ENCODE peak calls at places on chromosomes 13 and 19, in four cellular contexts. G is uterus, F is IMR-90, S is BE2C. J is an unnamed sample. For H3K4me1, H3K36me3 and H3K9me3, the result is how much of the 10 kb centered on the place peaks cover.

GRCh38 chr13:38686635-38687245 is at the start of gene FREM2:
- DNase-seq in G (peak), F (no peak), S (no peak), J (peak)

GRCh38 chr13:74841123-74841522 is 640.8 kb downstream of the TBC1D4 start:
- DNase-seq in G (no peak), F (no peak), S (no peak), J (no peak)

GRCh38 chr13:20442798-20443381 is 82.8 kb downstream of the CRYL1 start:
- DNase-seq in G (no peak), F (no peak), S (no peak), J (no peak)

GRCh38 chr19:6324757-6325156 is 8.7 kb downstream of the ACER1 start:
- DNase-seq in G (no peak), F (no peak), S (no peak), J (no peak)

GRCh38 chr13:42017264-42017663 is 31.2 kb upstream of the DGKH start:
- DNase-seq in G (no peak), F (no peak), S (no peak), J (no peak)

GRCh38 chr19:4354897-4355296 is 11.5 kb downstream of the MPND start:
- DNase-seq in G (no peak), F (no peak), S (no peak), J (no peak)

GRCh38 chr19:45126654-45127053 is 33.7 kb downstream of the PPP1R37 start:
- DNase-seq in G (no peak), F (no peak), S (no peak), J (no peak)

GRCh38 chr19:39631178-39631577 is 24.5 kb upstream of the LGALS16 start:
- DNase-seq in G (no peak), F (no peak), S (no peak), J (no peak)

GRCh38 chr19:49333426-49334288 is 1.5 kb upstream of the CD37 start:
- DNase-seq in G (no peak), F (peak), S (no peak), J (no peak)

GRCh38 chr19:16446108-16447014 is 25.4 kb downstream of the EPS15L1 start:
- DNase-seq in G (no peak), F (peak), S (no peak), J (no peak)

GRCh38 chr13:51826606-51827005 is 18.4 kb downstream of the TMEM272 start:
- DNase-seq in G (peak), F (no peak), S (no peak), J (no peak)

GRCh38 chr19:54388001-54388802 is 23.5 kb upstream of the LAIR1 start:
- DNase-seq in G (no peak), F (no peak), S (no peak), J (no peak)

GRCh38 chr13:57644106-57644505 is 12.6 kb downstream of the PCDH17 start:
- DNase-seq in G (no peak), F (no peak), S (no peak), J (no peak)

GRCh38 chr19:1169921-1170885 is 3.9 kb downstream of the SBNO2 start:
- DNase-seq in G (peak), F (peak), S (peak), J (no peak)

GRCh38 chr13:75762066-75762937 is 126.2 kb downstream of the LMO7 start:
- DNase-seq in G (no peak), F (peak), S (no peak), J (no peak)

GRCh38 chr19:43623889-43624670 is 4.7 kb upstream of the ZNF428 start:
- DNase-seq in G (no peak), F (no peak), S (peak), J (no peak)

GRCh38 chr19:7899751-7900352 is 3.8 kb upstream of the MAP2K7 start:
- DNase-seq in G (no peak), F (no peak), S (peak), J (no peak)

GRCh38 chr19:12642506-12642905 is 24.0 kb downstream of the MAN2B1 start:
- DNase-seq in G (no peak), F (no peak), S (no peak), J (no peak)

GRCh38 chr13:65470781-65471180 is 1759.4 kb downstream of the PCDH9 start:
- DNase-seq in G (no peak), F (peak), S (no peak), J (no peak)

GRCh38 chr19:49488863-49489537 is 1.6 kb downstream of the RPL13A start:
- DNase-seq in G (no peak), F (no peak), S (no peak), J (peak)

GRCh38 chr13:101267656-101268055 is 148.7 kb downstream of the NALCN start:
- DNase-seq in G (no peak), F (no peak), S (no peak), J (no peak)

GRCh38 chr13:21020176-21020575 is 41.2 kb downstream of the LATS2 start:
- DNase-seq in G (no peak), F (no peak), S (no peak), J (no peak)

GRCh38 chr19:37980419-37980975 is 73.5 kb downstream of the SIPA1L3 start:
- DNase-seq in G (no peak), F (no peak), S (no peak), J (no peak)

GRCh38 chr19:37936166-37936565 is 29.2 kb downstream of the SIPA1L3 start:
- DNase-seq in G (no peak), F (no peak), S (no peak), J (no peak)

GRCh38 chr13:53784331-53784730 is 755.7 kb downstream of the OLFM4 start:
- DNase-seq in G (no peak), F (no peak), S (no peak), J (no peak)

GRCh38 chr13:71786815-71787214 is 80.2 kb downstream of the DACH1 start:
- DNase-seq in G (no peak), F (no peak), S (no peak), J (peak)

GRCh38 chr13:35549481-35549880 is 73.0 kb upstream of the MAB21L1 start:
- DNase-seq in G (no peak), F (peak), S (peak), J (no peak)

GRCh38 chr13:40665061-40665753 is 1.2 kb downstream of the FOXO1 start:
- DNase-seq in G (peak), F (no peak), S (peak), J (peak)

GRCh38 chr19:3494051-3494450 is 6.4 kb downstream of the DOHH start:
- DNase-seq in G (no peak), F (no peak), S (peak), J (no peak)

GRCh38 chr13:27450921-27451461 is 627 bp upstream of the MTIF3 start:
- DNase-seq in G (peak), F (peak), S (peak), J (no peak)

GRCh38 chr13:91162180-91162579 is 185.3 kb upstream of the MIR17HG start:
- DNase-seq in G (no peak), F (no peak), S (no peak), J (no peak)

GRCh38 chr13:64293923-64294322 is 2878.3 kb upstream of the PCDH20 start:
- DNase-seq in G (no peak), F (peak), S (no peak), J (no peak)

GRCh38 chr19:15236886-15237285 is 4.6 kb upstream of the EPHX3 start:
- DNase-seq in G (no peak), F (no peak), S (no peak), J (no peak)

GRCh38 chr19:4639531-4640246 is 373 bp downstream of the TNFAIP8L1 start:
- DNase-seq in G (peak), F (no peak), S (peak), J (no peak)

GRCh38 chr13:110314516-110315245 is 7.6 kb downstream of the COL4A2 start:
- DNase-seq in G (no peak), F (no peak), S (no peak), J (no peak)
- H3K4me1 ChIP-seq in G (under half), F (under half), S (under half), J (under half)

GRCh38 chr19:30168760-30169159 is 203.4 kb upstream of the ZNF536 start:
- DNase-seq in G (no peak), F (no peak), S (no peak), J (no peak)
- H3K36me3 ChIP-seq in G (under half), F (under half), S (under half), J (under half)

DNA sequence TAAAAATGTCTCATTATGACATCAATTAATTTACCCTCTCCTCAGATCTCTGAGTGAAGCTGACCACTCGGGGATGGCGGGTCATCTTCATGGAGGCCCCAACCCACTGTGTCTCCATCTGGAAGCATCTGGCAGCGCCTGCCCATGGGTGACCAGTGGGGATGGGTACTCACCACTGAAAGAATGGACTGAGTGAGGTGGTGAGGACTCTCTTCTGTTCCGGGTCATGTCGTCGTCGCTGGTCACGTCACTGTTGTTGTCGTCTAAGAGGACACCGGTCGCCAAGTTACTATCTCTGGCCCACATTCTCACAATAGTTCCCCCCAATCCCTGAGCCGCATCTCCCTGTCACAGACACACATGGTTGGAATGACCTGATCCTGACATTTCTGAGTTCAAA is 17.1 kb downstream of the PEG3 start:
- DNase-seq in G (no peak), F (no peak), S (no peak), J (no peak)
- H3K9me3 ChIP-seq in G (under half), F (half or more), S (under half), J (under half)

DNA sequence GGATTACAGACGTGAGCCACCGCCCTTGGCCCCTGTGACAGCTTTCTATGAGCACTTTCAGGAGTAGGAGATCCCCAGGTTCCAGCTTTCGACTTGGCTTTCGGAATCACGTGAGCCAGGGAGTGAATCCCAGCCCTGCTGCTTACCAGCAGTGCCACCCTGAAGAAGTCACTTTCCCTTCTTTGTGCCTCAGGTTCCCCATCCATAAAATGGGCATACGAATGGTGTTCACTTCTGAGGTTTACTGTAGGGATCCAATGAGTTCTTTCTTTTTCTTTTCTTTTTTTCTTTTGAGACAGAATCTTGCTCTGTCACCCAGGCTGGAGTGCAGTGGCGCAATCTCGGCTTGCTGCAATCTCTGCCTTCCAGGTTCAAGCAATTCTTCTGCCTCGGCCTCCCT is 4.3 kb upstream of the HOMER3 start:
- DNase-seq in G (no peak), F (no peak), S (no peak), J (no peak)
- H3K4me1 ChIP-seq in G (under half), F (under half), S (under half), J (under half)

GRCh38 chr19:47377801-47378200 is 28.7 kb downstream of the DHX34 start:
- DNase-seq in G (no peak), F (no peak), S (no peak), J (no peak)
- H3K36me3 ChIP-seq in G (under half), F (half or more), S (half or more), J (half or more)

GRCh38 chr19:9485140-9485539 is 13.3 kb downstream of the ZNF560 start:
- DNase-seq in G (no peak), F (no peak), S (no peak), J (no peak)
- H3K9me3 ChIP-seq in G (under half), F (under half), S (under half), J (under half)

GRCh38 chr19:51460164-51460992 is 2.1 kb upstream of the SIGLEC8 start:
- DNase-seq in G (no peak), F (peak), S (peak), J (no peak)
- H3K4me1 ChIP-seq in G (under half), F (under half), S (under half), J (under half)